ENCODE peak calls at places on chromosomes 6 and 20, in seven cellular contexts. T is HepG2, L is HCT116, A is WTC11, E is K562, Z is H1, H is GM12878. K is an unnamed sample.

GRCh38 chr6:39100358-39100757 is 14.6 kb downstream of the SAYSD1 start:
- DNase-seq in T (no peak), L (no peak), A (no peak), E (no peak), Z (no peak), H (no peak), K (no peak)

GRCh38 chr6:96794980-96795379 is 42.3 kb downstream of the GPR63 start:
- DNase-seq in T (no peak), L (no peak), A (no peak), E (no peak), Z (no peak), H (no peak), K (no peak)

GRCh38 chr6:2719053-2719375 is 31.7 kb downstream of the MYLK4 start:
- DNase-seq in T (no peak), L (no peak), A (no peak), E (no peak), Z (no peak), H (no peak), K (no peak)

GRCh38 chr6:28081486-28081751 is 1.1 kb downstream of the ZNF165 start:
- DNase-seq in T (no peak), L (no peak), A (no peak), E (no peak), Z (no peak), H (peak), K (no peak)

GRCh38 chr20:53495357-53495756 is 98.3 kb downstream of the ZNF217 start:
- DNase-seq in T (no peak), L (no peak), A (no peak), E (no peak), Z (peak), H (no peak), K (no peak)

GRCh38 chr6:37484786-37485170 is 14.9 kb downstream of the CCDC167 start:
- DNase-seq in T (no peak), L (no peak), A (no peak), E (no peak), Z (no peak), H (no peak), K (no peak)

GRCh38 chr6:157635388-157636244 is 187.4 kb upstream of the SNX9 start:
- DNase-seq in T (no peak), L (no peak), A (peak), E (peak), Z (no peak), H (no peak), K (no peak)

GRCh38 chr20:40144581-40144980 is 544.5 kb downstream of the MAFB start:
- DNase-seq in T (no peak), L (no peak), A (no peak), E (no peak), Z (no peak), H (no peak), K (no peak)

GRCh38 chr6:57021086-57021720 is 25.3 kb upstream of the KIAA1586 start:
- DNase-seq in T (peak), L (peak), A (no peak), E (peak), Z (no peak), H (no peak), K (peak)

GRCh38 chr20:17889226-17889625 is 79.4 kb downstream of the SNX5 start:
- DNase-seq in T (peak), L (peak), A (no peak), E (no peak), Z (no peak), H (no peak), K (no peak)

GRCh38 chr20:44615169-44615791 is 32.9 kb downstream of the PKIG start:
- DNase-seq in T (no peak), L (no peak), A (no peak), E (no peak), Z (no peak), H (no peak), K (no peak)

GRCh38 chr20:4726710-4727391 is 5.1 kb downstream of the PRND start:
- DNase-seq in T (no peak), L (no peak), A (no peak), E (no peak), Z (no peak), H (peak), K (no peak)

GRCh38 chr20:47133809-47134456 is 222.6 kb downstream of the ZMYND8 start:
- DNase-seq in T (no peak), L (no peak), A (no peak), E (no peak), Z (no peak), H (no peak), K (no peak)

GRCh38 chr20:61661025-61661424 is 404.7 kb downstream of the TAF4 start:
- DNase-seq in T (no peak), L (no peak), A (no peak), E (no peak), Z (no peak), H (no peak), K (no peak)

GRCh38 chr20:61662226-61662945 is 403.3 kb downstream of the TAF4 start:
- DNase-seq in T (no peak), L (no peak), A (peak), E (peak), Z (peak), H (no peak), K (peak)

GRCh38 chr20:61659652-61660346 is 405.9 kb downstream of the TAF4 start:
- DNase-seq in T (no peak), L (no peak), A (no peak), E (no peak), Z (no peak), H (no peak), K (no peak)

GRCh38 chr20:61661583-61661982 is 404.1 kb downstream of the TAF4 start:
- DNase-seq in T (no peak), L (no peak), A (no peak), E (no peak), Z (no peak), H (no peak), K (no peak)

DNA sequence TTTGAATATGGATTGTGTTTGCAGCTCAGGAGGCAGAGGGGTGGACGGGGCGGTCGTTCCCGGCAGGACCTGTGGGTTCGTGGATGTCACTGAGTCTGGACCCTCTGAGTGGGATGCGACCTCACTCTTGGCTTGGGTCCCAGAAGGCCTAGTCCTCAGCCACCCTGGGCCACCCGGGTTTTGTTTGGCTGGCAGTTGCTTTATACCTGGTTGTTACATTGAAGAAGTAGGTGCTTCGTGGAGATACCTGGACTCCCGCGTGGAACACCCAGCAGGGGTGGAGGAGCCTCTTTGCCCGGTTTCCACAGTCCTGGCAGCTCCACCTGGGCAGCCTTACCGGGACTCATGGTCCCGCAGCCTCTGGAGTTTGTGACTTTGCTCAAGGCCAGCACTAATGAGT is 405.1 kb downstream of the TAF4 start:
- DNase-seq in T (no peak), L (no peak), A (no peak), E (no peak), Z (no peak), H (no peak), K (no peak)
- TF ChIP-seq SP1 in T (no peak), L (no peak), A (no peak), E (no peak), Z (no peak), H (no peak), K (no peak)

GRCh38 chr6:35973670-35974222 is 50.7 kb downstream of the SLC26A8 start:
- DNase-seq in T (peak), L (no peak), A (no peak), E (peak), Z (no peak), H (peak), K (no peak)
- TF ChIP-seq SP1 in T (peak), L (no peak), A (no peak), E (no peak), Z (no peak), H (no peak), K (no peak)

GRCh38 chr6:163543311-163543710 is 128.8 kb downstream of the QKI start:
- DNase-seq in T (no peak), L (no peak), A (no peak), E (no peak), Z (no peak), H (no peak), K (no peak)
- TF ChIP-seq SP1 in T (no peak), L (no peak), A (no peak), E (no peak), Z (no peak), H (no peak), K (no peak)

GRCh38 chr20:8389381-8390368 is 257.6 kb downstream of the PLCB1 start:
- DNase-seq in T (peak), L (peak), A (no peak), E (peak), Z (no peak), H (no peak), K (peak)
- TF ChIP-seq SP1 in T (no peak), L (no peak), A (no peak), E (no peak), Z (no peak), H (no peak), K (no peak)

DNA sequence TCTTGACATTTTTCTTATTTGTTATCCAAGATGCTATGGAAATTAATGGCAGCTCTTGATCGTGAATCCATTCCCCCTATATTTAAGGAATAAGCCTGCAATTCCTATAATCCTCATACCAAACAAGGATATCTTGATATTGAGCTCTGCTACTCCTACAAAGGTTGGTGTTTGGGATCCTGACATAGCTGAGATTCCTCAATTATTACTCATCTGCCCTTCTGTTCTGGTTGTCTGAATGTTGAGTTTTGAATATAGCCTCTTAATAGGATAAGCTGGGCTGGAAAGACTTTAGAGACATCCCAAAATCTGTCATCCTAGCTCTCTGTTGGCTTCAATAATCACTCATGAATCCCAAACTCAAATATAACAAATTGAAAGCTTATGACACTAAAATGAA is 49.9 kb downstream of the CLIC5 start:
- DNase-seq in T (no peak), L (no peak), A (no peak), E (no peak), Z (no peak), H (no peak), K (no peak)
- TF ChIP-seq SP1 in T (no peak), L (no peak), A (no peak), E (no peak), Z (no peak), H (no peak), K (no peak)

GRCh38 chr6:139944131-139944530 is 569.7 kb upstream of the CITED2 start:
- DNase-seq in T (no peak), L (no peak), A (no peak), E (no peak), Z (no peak), H (no peak), K (no peak)
- TF ChIP-seq SP1 in T (no peak), L (no peak), A (no peak), E (no peak), Z (no peak), H (no peak), K (no peak)

K was measured in HEK293T.